ENCODE peak calls at places on chromosome 1, in five cellular contexts. M is gastrocnemius medialis, E is cardiac fibroblast, U is H1, G is esophagus squamous epithelium. O is an unnamed sample.
A peak's percentile ranks its signal among the peaks of the same experiment; 100 is the strongest.

GRCh38 chr1:150572918-150573647 is 6.3 kb downstream of the MCL1 start:
- DNase-seq in U (no peak), G (no peak), E (peak; percentile 65), M (no peak), O (no peak)

GRCh38 chr1:227994632-227995300 is 12.0 kb upstream of the WNT3A start:
- DNase-seq in G (no peak), E (no peak), U (no peak), M (no peak), O (no peak)

GRCh38 chr1:115252585-115252984 is 85.5 kb downstream of the NGF start:
- DNase-seq in E (no peak), U (no peak), G (no peak), M (no peak), O (no peak)

GRCh38 chr1:164712131-164713031 is 153.4 kb downstream of the PBX1 start:
- DNase-seq in G (no peak), E (peak; percentile 56), U (no peak), M (no peak), O (no peak)

GRCh38 chr1:76035053-76035452 is 39.5 kb upstream of the ST6GALNAC3 start:
- DNase-seq in M (no peak), E (peak; percentile 19), U (no peak), G (no peak), O (no peak)

GRCh38 chr1:210259496-210259895 is 26.9 kb downstream of the SERTAD4 start:
- DNase-seq in U (no peak), G (no peak), M (no peak), E (peak; percentile 52), O (no peak)

GRCh38 chr1:208192989-208193388 is 51.2 kb downstream of the PLXNA2 start:
- DNase-seq in G (no peak), E (peak; percentile 87), U (no peak), M (peak; percentile 69), O (no peak)

GRCh38 chr1:31029031-31029430 is 36.5 kb downstream of the PUM1 start:
- DNase-seq in E (no peak), M (no peak), G (no peak), U (no peak), O (no peak)

GRCh38 chr1:158943059-158943458 is 11.7 kb downstream of the PYHIN1 start:
- DNase-seq in M (no peak), E (no peak), U (no peak), G (no peak), O (no peak)

GRCh38 chr1:152182942-152183341 is 23.9 kb upstream of the RPTN start:
- DNase-seq in U (no peak), G (no peak), M (no peak), E (peak; percentile 87), O (no peak)

GRCh38 chr1:222777463-222777862 is 37.4 kb upstream of the DISP1 start:
- DNase-seq in U (no peak), M (no peak), E (peak; percentile 92), G (no peak), O (no peak)

GRCh38 chr1:189803364-189803763 is 674.3 kb downstream of the BRINP3 start:
- DNase-seq in G (no peak), E (no peak), U (no peak), M (no peak), O (no peak)

GRCh38 chr1:51750729-51751128 is 127.8 kb downstream of the NRDC start:
- DNase-seq in G (no peak), M (no peak), E (peak; percentile 38), U (no peak), O (no peak)

GRCh38 chr1:6085666-6086065 is 40.0 kb downstream of the KCNAB2 start:
- DNase-seq in M (no peak), G (no peak), E (no peak), U (no peak), O (no peak)

GRCh38 chr1:110196917-110197782 is 13.0 kb upstream of the KCNC4 start:
- DNase-seq in G (no peak), E (peak; percentile 49), M (no peak), U (no peak), O (no peak)

GRCh38 chr1:115183711-115184259 is 94.5 kb upstream of the TSPAN2 start:
- DNase-seq in M (peak; percentile 23), U (no peak), G (no peak), E (peak; percentile 42), O (no peak)

GRCh38 chr1:22123071-22123390 is 19.9 kb downstream of the WNT4 start:
- DNase-seq in E (no peak), U (no peak), G (no peak), M (no peak), O (no peak)

GRCh38 chr1:115158181-115158580 is 68.9 kb upstream of the TSPAN2 start:
- DNase-seq in M (peak; percentile 35), G (no peak), U (no peak), E (peak; percentile 80), O (no peak)

GRCh38 chr1:40361637-40362036 is 11.9 kb upstream of the SMAP2 start:
- DNase-seq in G (no peak), U (no peak), E (no peak), M (no peak), O (no peak)

GRCh38 chr1:227317541-227318002 is 720 bp downstream of the CDC42BPA start:
- DNase-seq in M (peak; percentile 27), U (peak; percentile 17), G (no peak), E (peak; percentile 68), O (no peak)

GRCh38 chr1:207393610-207394009 is 60.5 kb upstream of the CR2 start:
- DNase-seq in M (no peak), U (no peak), G (no peak), E (peak; percentile 85), O (no peak)

GRCh38 chr1:201422436-201423030 is 1.0 kb upstream of the TNNI1 start:
- DNase-seq in M (peak; percentile 81), U (no peak), G (no peak), E (no peak), O (no peak)

GRCh38 chr1:29958271-29958670 is 721.9 kb downstream of the PTPRU start:
- DNase-seq in G (no peak), E (no peak), M (no peak), U (no peak), O (no peak)

GRCh38 chr1:12179111-12179519 is 12.3 kb downstream of the TNFRSF1B start:
- DNase-seq in G (no peak), M (no peak), U (no peak), E (peak; percentile 63), O (no peak)

GRCh38 chr1:246875041-246876026 is 56.4 kb downstream of the AHCTF1 start:
- DNase-seq in M (no peak), G (no peak), U (no peak), E (peak; percentile 32), O (no peak)

GRCh38 chr1:192958871-192959270 is 100.3 kb downstream of the UCHL5 start:
- DNase-seq in G (no peak), E (peak; percentile 47), U (no peak), M (no peak), O (no peak)

GRCh38 chr1:44803312-44804095 is 3.3 kb downstream of the PLK3 start:
- DNase-seq in G (no peak), U (no peak), E (no peak), M (no peak), O (no peak)

GRCh38 chr1:86753700-86754099 is 49.3 kb downstream of the SH3GLB1 start:
- DNase-seq in M (no peak), U (no peak), E (no peak), G (no peak), O (no peak)

GRCh38 chr1:32239335-32239734 is 7.7 kb upstream of the FAM167B start:
- DNase-seq in M (no peak), U (no peak), E (no peak), G (no peak), O (no peak)

GRCh38 chr1:67061266-67061665 is 7.3 kb upstream of the SLC35D1 start:
- DNase-seq in M (no peak), U (no peak), G (no peak), E (no peak), O (no peak)

GRCh38 chr1:75855010-75855409 is 58.3 kb downstream of the MSH4 start:
- DNase-seq in G (no peak), M (no peak), E (peak; percentile 33), U (no peak), O (no peak)

GRCh38 chr1:160492617-160493016 is 30.4 kb downstream of the SLAMF6 start:
- DNase-seq in M (no peak), U (no peak), E (no peak), G (no peak), O (no peak)

GRCh38 chr1:160489513-160490261 is 33.4 kb downstream of the SLAMF6 start:
- DNase-seq in E (no peak), U (no peak), M (no peak), G (no peak), O (no peak)

GRCh38 chr1:160491017-160491416 is 32.0 kb downstream of the SLAMF6 start:
- DNase-seq in G (no peak), M (no peak), U (no peak), E (no peak), O (no peak)

GRCh38 chr1:160496334-160496733 is 26.7 kb downstream of the SLAMF6 start:
- DNase-seq in U (no peak), M (no peak), G (no peak), E (no peak), O (no peak)

DNA sequence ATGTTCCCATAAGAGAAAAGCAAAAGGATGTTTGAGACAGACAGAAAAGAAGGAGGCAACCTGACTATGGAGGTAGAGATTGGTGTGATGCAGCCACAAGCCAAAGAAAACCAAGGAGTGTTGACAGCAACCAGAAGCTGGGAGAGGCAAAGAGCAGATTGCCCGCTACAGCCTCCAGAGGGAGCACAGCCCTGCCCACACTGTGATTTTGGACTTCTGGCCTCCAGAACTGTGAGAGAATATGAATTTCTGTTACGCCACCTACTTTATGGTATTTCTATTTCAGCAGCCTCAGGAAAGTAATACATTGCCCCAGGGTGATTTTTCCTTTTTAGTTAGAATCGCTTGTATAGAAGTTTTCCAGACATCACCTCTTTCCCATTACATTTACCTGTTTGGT is 28.4 kb downstream of the SLAMF6 start:
- DNase-seq in U (no peak), M (no peak), E (peak; percentile 3), G (no peak), O (no peak)
- TF ChIP-seq CTCF in U (peak; percentile 68), M (no peak), E (no peak), G (no peak), O (no peak)

GRCh38 chr1:35657851-35658250 is 16.5 kb upstream of the PSMB2 start:
- DNase-seq in U (no peak), G (no peak), M (no peak), E (no peak), O (no peak)
- H3K4me3 ChIP-seq in U (no peak overlapping the region), G (no peak overlapping the region), M (no peak overlapping the region), E (no peak overlapping the region), O (no peak overlapping the region)

GRCh38 chr1:9687120-9687875 is 35.8 kb downstream of the PIK3CD start:
- DNase-seq in M (no peak), U (peak; percentile 75), E (peak; percentile 41), G (no peak), O (peak; percentile 33)
- TF ChIP-seq CTCF in M (no peak), U (no peak), E (peak; percentile 8), G (no peak), O (peak; percentile 22)

GRCh38 chr1:54714881-54715492 is 674 bp upstream of the TTC4 start:
- DNase-seq in E (no peak), M (no peak), U (no peak), G (no peak), O (no peak)
- H3K4me3 ChIP-seq in E (no peak overlapping the region), M (peak overlapping the region; percentile 91), U (peak overlapping the region; percentile 95), G (peak overlapping the region; percentile 71), O (peak overlapping the region; percentile 92)

GRCh38 chr1:17909634-17910033 is 154.5 kb downstream of the ACTL8 start:
- DNase-seq in U (peak; percentile 15), G (no peak), E (peak; percentile 21), M (no peak), O (no peak)
- TF ChIP-seq CTCF in U (peak; percentile 69), G (no peak), E (peak; percentile 61), M (no peak), O (no peak)